ENCODE peak calls at places on chromosome 1, in six cellular contexts. One of them, this sample, is unnamed. For H3K9me3, the result is how much of the 10 kb centered on the place peaks cover.

GRCh38 chr1:110339427-110340206 is 440 bp downstream of the RBM15 start:
- DNase-seq in tibial nerve: peak
- DNase-seq in A549: peak
- DNase-seq in sigmoid colon: no peak
- DNase-seq in transverse colon: peak
- DNase-seq in upper lobe of left lung: peak
- DNase-seq in this sample: no peak

GRCh38 chr1:56188216-56188615 is 391.1 kb downstream of the PLPP3 start:
- DNase-seq in sigmoid colon: no peak
- DNase-seq in upper lobe of left lung: no peak
- DNase-seq in tibial nerve: no peak
- DNase-seq in transverse colon: no peak
- DNase-seq in A549: no peak
- DNase-seq in this sample: no peak

GRCh38 chr1:9250586-9251381 is 16.2 kb downstream of the H6PD start:
- DNase-seq in transverse colon: no peak
- DNase-seq in A549: no peak
- DNase-seq in sigmoid colon: no peak
- DNase-seq in tibial nerve: no peak
- DNase-seq in upper lobe of left lung: peak
- DNase-seq in this sample: no peak

GRCh38 chr1:2468041-2468472 is 8.0 kb upstream of the PLCH2 start:
- DNase-seq in A549: no peak
- DNase-seq in upper lobe of left lung: no peak
- DNase-seq in transverse colon: no peak
- DNase-seq in sigmoid colon: no peak
- DNase-seq in tibial nerve: no peak
- DNase-seq in this sample: no peak

GRCh38 chr1:196393742-196394141 is 214.5 kb downstream of the KCNT2 start:
- DNase-seq in tibial nerve: peak
- DNase-seq in sigmoid colon: peak
- DNase-seq in upper lobe of left lung: no peak
- DNase-seq in A549: no peak
- DNase-seq in transverse colon: no peak
- DNase-seq in this sample: no peak

GRCh38 chr1:4794020-4794780 is 139.8 kb downstream of the AJAP1 start:
- DNase-seq in sigmoid colon: no peak
- DNase-seq in tibial nerve: no peak
- DNase-seq in transverse colon: no peak
- DNase-seq in A549: no peak
- DNase-seq in upper lobe of left lung: no peak
- DNase-seq in this sample: no peak

GRCh38 chr1:11286735-11287410 is 13.9 kb downstream of the UBIAD1 start:
- DNase-seq in tibial nerve: no peak
- DNase-seq in upper lobe of left lung: no peak
- DNase-seq in transverse colon: no peak
- DNase-seq in A549: no peak
- DNase-seq in sigmoid colon: no peak
- DNase-seq in this sample: no peak

GRCh38 chr1:157040802-157041201 is 4.7 kb downstream of the ARHGEF11 start:
- DNase-seq in upper lobe of left lung: no peak
- DNase-seq in transverse colon: no peak
- DNase-seq in A549: no peak
- DNase-seq in sigmoid colon: no peak
- DNase-seq in tibial nerve: no peak
- DNase-seq in this sample: no peak

GRCh38 chr1:32761253-32761877 is 55.8 kb downstream of the YARS1 start:
- DNase-seq in upper lobe of left lung: peak
- DNase-seq in A549: no peak
- DNase-seq in sigmoid colon: no peak
- DNase-seq in tibial nerve: no peak
- DNase-seq in transverse colon: peak
- DNase-seq in this sample: no peak

GRCh38 chr1:218829143-218829542 is 344.5 kb upstream of the LYPLAL1 start:
- DNase-seq in A549: no peak
- DNase-seq in sigmoid colon: no peak
- DNase-seq in upper lobe of left lung: no peak
- DNase-seq in tibial nerve: no peak
- DNase-seq in transverse colon: no peak
- DNase-seq in this sample: no peak

GRCh38 chr1:24770891-24771290 is 25.6 kb downstream of the CLIC4 start:
- DNase-seq in upper lobe of left lung: no peak
- DNase-seq in transverse colon: no peak
- DNase-seq in sigmoid colon: no peak
- DNase-seq in tibial nerve: no peak
- DNase-seq in A549: no peak
- DNase-seq in this sample: no peak

GRCh38 chr1:206932271-206932670 is 10.5 kb upstream of the FCMR start:
- DNase-seq in transverse colon: no peak
- DNase-seq in A549: no peak
- DNase-seq in tibial nerve: no peak
- DNase-seq in sigmoid colon: no peak
- DNase-seq in upper lobe of left lung: no peak
- DNase-seq in this sample: no peak

GRCh38 chr1:206929509-206929908 is 7.8 kb upstream of the FCMR start:
- DNase-seq in upper lobe of left lung: no peak
- DNase-seq in sigmoid colon: no peak
- DNase-seq in transverse colon: no peak
- DNase-seq in tibial nerve: no peak
- DNase-seq in A549: no peak
- DNase-seq in this sample: no peak

GRCh38 chr1:206930210-206930798 is 8.6 kb upstream of the FCMR start:
- DNase-seq in tibial nerve: no peak
- DNase-seq in A549: no peak
- DNase-seq in sigmoid colon: no peak
- DNase-seq in upper lobe of left lung: peak
- DNase-seq in transverse colon: no peak
- DNase-seq in this sample: no peak

GRCh38 chr1:206933333-206933945 is 11.7 kb upstream of the FCMR start:
- DNase-seq in transverse colon: peak
- DNase-seq in upper lobe of left lung: peak
- DNase-seq in sigmoid colon: no peak
- DNase-seq in tibial nerve: no peak
- DNase-seq in A549: peak
- DNase-seq in this sample: no peak

GRCh38 chr1:206931709-206932108 is 10.0 kb upstream of the FCMR start:
- DNase-seq in sigmoid colon: no peak
- DNase-seq in tibial nerve: no peak
- DNase-seq in transverse colon: no peak
- DNase-seq in upper lobe of left lung: no peak
- DNase-seq in A549: no peak
- DNase-seq in this sample: no peak
- TF ChIP-seq CTCF in sigmoid colon: no peak
- TF ChIP-seq CTCF in tibial nerve: no peak
- TF ChIP-seq CTCF in transverse colon: no peak
- TF ChIP-seq CTCF in upper lobe of left lung: no peak
- TF ChIP-seq CTCF in A549: no peak
- TF ChIP-seq CTCF in this sample: no peak

DNA sequence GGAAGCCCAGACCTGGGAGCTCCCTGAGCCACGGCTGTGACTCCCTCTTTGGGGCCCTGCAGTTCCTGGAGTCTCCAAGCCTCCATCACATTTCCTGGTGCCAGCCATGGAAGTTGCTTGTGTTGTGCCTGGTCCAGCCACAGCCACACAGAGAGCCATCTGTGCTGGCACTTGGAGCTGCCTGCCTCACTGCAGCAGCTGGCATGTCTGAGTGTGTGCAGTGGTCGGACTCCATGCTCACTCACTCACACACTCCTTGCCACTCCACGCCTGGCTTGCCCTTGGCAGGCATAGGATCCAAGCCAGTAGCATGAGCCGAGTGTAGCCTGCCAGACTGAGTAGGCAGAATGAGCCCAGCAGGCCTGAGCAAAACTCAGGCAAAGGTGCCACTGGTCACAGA is 516.3 kb upstream of the BEND5 start:
- DNase-seq in tibial nerve: no peak
- DNase-seq in A549: no peak
- DNase-seq in upper lobe of left lung: no peak
- DNase-seq in sigmoid colon: no peak
- DNase-seq in transverse colon: no peak
- DNase-seq in this sample: no peak
- H3K9me3 ChIP-seq in tibial nerve: under half
- H3K9me3 ChIP-seq in A549: under half
- H3K9me3 ChIP-seq in upper lobe of left lung: under half
- H3K9me3 ChIP-seq in sigmoid colon: under half
- H3K9me3 ChIP-seq in transverse colon: under half
- H3K9me3 ChIP-seq in this sample: under half

GRCh38 chr1:246788895-246789338 is 64.7 kb downstream of the SCCPDH start:
- DNase-seq in tibial nerve: no peak
- DNase-seq in upper lobe of left lung: no peak
- DNase-seq in A549: no peak
- DNase-seq in sigmoid colon: no peak
- DNase-seq in transverse colon: no peak
- DNase-seq in this sample: no peak

GRCh38 chr1:246789454-246790339 is 65.5 kb downstream of the SCCPDH start:
- DNase-seq in A549: no peak
- DNase-seq in upper lobe of left lung: no peak
- DNase-seq in sigmoid colon: no peak
- DNase-seq in transverse colon: no peak
- DNase-seq in tibial nerve: no peak
- DNase-seq in this sample: no peak

GRCh38 chr1:246785536-246786111 is 61.4 kb downstream of the SCCPDH start:
- DNase-seq in upper lobe of left lung: no peak
- DNase-seq in sigmoid colon: no peak
- DNase-seq in tibial nerve: no peak
- DNase-seq in A549: no peak
- DNase-seq in transverse colon: no peak
- DNase-seq in this sample: no peak

GRCh38 chr1:246786606-246787238 is 62.5 kb downstream of the SCCPDH start:
- DNase-seq in sigmoid colon: no peak
- DNase-seq in tibial nerve: no peak
- DNase-seq in A549: no peak
- DNase-seq in transverse colon: peak
- DNase-seq in upper lobe of left lung: no peak
- DNase-seq in this sample: no peak

GRCh38 chr1:246787781-246788513 is 63.7 kb downstream of the SCCPDH start:
- DNase-seq in A549: no peak
- DNase-seq in upper lobe of left lung: no peak
- DNase-seq in tibial nerve: no peak
- DNase-seq in transverse colon: no peak
- DNase-seq in sigmoid colon: no peak
- DNase-seq in this sample: no peak
- TF ChIP-seq EP300 in A549: no peak
- TF ChIP-seq EP300 in upper lobe of left lung: no peak
- TF ChIP-seq EP300 in tibial nerve: no peak
- TF ChIP-seq EP300 in transverse colon: no peak
- TF ChIP-seq EP300 in sigmoid colon: no peak
- TF ChIP-seq EP300 in this sample: no peak

GRCh38 chr1:172201572-172201971 is 218.9 kb upstream of the C1orf105 start:
- DNase-seq in tibial nerve: no peak
- DNase-seq in A549: no peak
- DNase-seq in transverse colon: no peak
- DNase-seq in upper lobe of left lung: no peak
- DNase-seq in sigmoid colon: no peak
- DNase-seq in this sample: no peak
- TF ChIP-seq CTCF in tibial nerve: no peak
- TF ChIP-seq CTCF in A549: no peak
- TF ChIP-seq CTCF in transverse colon: no peak
- TF ChIP-seq CTCF in upper lobe of left lung: no peak
- TF ChIP-seq CTCF in sigmoid colon: no peak
- TF ChIP-seq CTCF in this sample: no peak

GRCh38 chr1:248696775-248697174 is 5.8 kb downstream of the OR14I1 start:
- DNase-seq in transverse colon: no peak
- DNase-seq in A549: no peak
- DNase-seq in tibial nerve: no peak
- DNase-seq in upper lobe of left lung: no peak
- DNase-seq in sigmoid colon: no peak
- DNase-seq in this sample: no peak

GRCh38 chr1:248699099-248699498 is 3.5 kb downstream of the OR14I1 start:
- DNase-seq in sigmoid colon: no peak
- DNase-seq in transverse colon: no peak
- DNase-seq in upper lobe of left lung: no peak
- DNase-seq in A549: no peak
- DNase-seq in tibial nerve: no peak
- DNase-seq in this sample: no peak

GRCh38 chr1:248695451-248696132 is 7.0 kb downstream of the OR14I1 start:
- DNase-seq in tibial nerve: no peak
- DNase-seq in sigmoid colon: no peak
- DNase-seq in A549: no peak
- DNase-seq in transverse colon: no peak
- DNase-seq in upper lobe of left lung: no peak
- DNase-seq in this sample: no peak

GRCh38 chr1:248696261-248696660 is 6.3 kb downstream of the OR14I1 start:
- DNase-seq in upper lobe of left lung: no peak
- DNase-seq in tibial nerve: no peak
- DNase-seq in A549: peak
- DNase-seq in transverse colon: peak
- DNase-seq in sigmoid colon: no peak
- DNase-seq in this sample: no peak

GRCh38 chr1:248697907-248698306 is 4.7 kb downstream of the OR14I1 start:
- DNase-seq in sigmoid colon: no peak
- DNase-seq in transverse colon: no peak
- DNase-seq in A549: no peak
- DNase-seq in upper lobe of left lung: no peak
- DNase-seq in tibial nerve: no peak
- DNase-seq in this sample: no peak
- H3K9me3 ChIP-seq in sigmoid colon: under half
- H3K9me3 ChIP-seq in transverse colon: under half
- H3K9me3 ChIP-seq in A549: under half
- H3K9me3 ChIP-seq in upper lobe of left lung: under half
- H3K9me3 ChIP-seq in tibial nerve: under half
- H3K9me3 ChIP-seq in this sample: under half

GRCh38 chr1:59436637-59437036 is 139.7 kb downstream of the FGGY start:
- DNase-seq in upper lobe of left lung: no peak
- DNase-seq in transverse colon: no peak
- DNase-seq in A549: no peak
- DNase-seq in sigmoid colon: no peak
- DNase-seq in tibial nerve: no peak
- DNase-seq in this sample: peak
- TF ChIP-seq EP300 in upper lobe of left lung: peak
- TF ChIP-seq EP300 in transverse colon: no peak
- TF ChIP-seq EP300 in A549: no peak
- TF ChIP-seq EP300 in sigmoid colon: no peak
- TF ChIP-seq EP300 in tibial nerve: no peak
- TF ChIP-seq EP300 in this sample: no peak

DNA sequence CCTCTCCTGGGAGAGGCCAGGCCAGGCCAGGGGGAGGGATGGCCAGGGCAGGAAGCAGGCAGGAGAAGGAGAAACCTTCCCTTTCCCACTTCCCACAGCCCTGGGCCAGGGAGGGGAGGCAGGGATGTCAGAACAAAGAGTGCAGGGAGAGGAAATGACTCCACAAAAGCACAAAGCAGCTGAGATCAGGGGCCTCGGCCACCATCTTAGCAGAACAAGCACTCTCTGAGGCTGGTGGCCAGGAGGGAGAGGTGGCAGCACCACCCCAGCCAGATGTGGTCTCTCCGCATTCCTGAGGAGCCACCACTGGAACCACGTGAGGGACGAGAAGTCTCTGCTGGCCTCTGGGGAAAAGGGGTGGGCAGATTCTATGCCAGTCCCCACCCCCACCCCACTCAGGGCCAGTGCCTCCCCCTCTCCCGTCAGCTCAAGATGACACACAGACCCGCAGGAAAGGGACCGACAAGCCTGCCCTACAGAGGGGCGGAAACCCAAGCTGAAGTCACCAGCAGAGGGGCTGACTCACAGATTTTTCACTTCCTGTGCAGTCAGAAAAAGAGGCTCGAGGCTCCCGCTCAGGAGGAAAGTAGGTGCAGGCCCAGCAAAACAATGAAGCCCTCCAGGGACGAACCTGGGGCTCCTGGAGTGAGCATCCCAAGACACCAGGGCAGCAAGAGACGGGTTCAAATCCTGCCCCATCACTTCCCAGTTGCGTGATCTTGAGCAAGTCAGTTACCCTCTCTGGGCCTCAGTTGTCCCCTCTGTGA is 24.1 kb upstream of the ALDH4A1 start:
- DNase-seq in A549: peak
- DNase-seq in tibial nerve: no peak
- DNase-seq in upper lobe of left lung: peak
- DNase-seq in transverse colon: peak
- DNase-seq in sigmoid colon: peak
- DNase-seq in this sample: no peak
- TF ChIP-seq CTCF in A549: no peak
- TF ChIP-seq CTCF in tibial nerve: no peak
- TF ChIP-seq CTCF in upper lobe of left lung: no peak
- TF ChIP-seq CTCF in transverse colon: no peak
- TF ChIP-seq CTCF in sigmoid colon: no peak
- TF ChIP-seq CTCF in this sample: no peak

This sample was measured in esophagus muscularis mucosa.